ENCODE peak calls at places on chromosome 4, in eight cellular contexts. V, S, F, B, T, N, Z and X are unnamed samples. For H3K4me1 and H3K36me3, the result is how much of the 10 kb centered on the place peaks cover.

GRCh38 chr4:23388699-23389395 is 501.0 kb downstream of the PPARGC1A start:
- DNase-seq in N (no peak), V (no peak), Z (no peak), F (no peak), S (no peak), T (no peak), B (no peak), X (no peak)

GRCh38 chr4:20017035-20017434 is 234.7 kb upstream of the SLIT2 start:
- DNase-seq in F (no peak), N (no peak), T (no peak), Z (no peak), B (no peak), S (no peak), V (no peak), X (no peak)

GRCh38 chr4:21888195-21888976 is 60.2 kb downstream of the KCNIP4 start:
- DNase-seq in V (no peak), T (no peak), S (no peak), B (no peak), N (no peak), F (no peak), Z (no peak), X (no peak)

GRCh38 chr4:153706519-153706918 is 22.4 kb downstream of the TLR2 start:
- DNase-seq in N (no peak), B (no peak), V (no peak), S (no peak), F (no peak), T (no peak), Z (no peak), X (no peak)

GRCh38 chr4:95541889-95542607 is 6.7 kb downstream of the UNC5C start:
- DNase-seq in V (no peak), Z (no peak), N (no peak), F (no peak), B (no peak), T (no peak), S (no peak), X (no peak)

GRCh38 chr4:808860-809570 is 16.9 kb downstream of the CPLX1 start:
- DNase-seq in V (no peak), B (no peak), T (peak), N (no peak), F (no peak), Z (no peak), S (no peak), X (no peak)

GRCh38 chr4:79650794-79651431 is 242.9 kb upstream of the GK2 start:
- DNase-seq in Z (no peak), V (no peak), F (no peak), B (no peak), T (no peak), S (no peak), N (no peak), X (no peak)

GRCh38 chr4:41258783-41259182 is 2.1 kb downstream of the UCHL1 start:
- DNase-seq in N (peak), T (no peak), V (peak), S (no peak), F (no peak), Z (peak), B (no peak), X (peak)

GRCh38 chr4:20305976-20306375 is 54.3 kb downstream of the SLIT2 start:
- DNase-seq in N (no peak), S (no peak), B (no peak), T (no peak), Z (peak), F (no peak), V (no peak), X (peak)

GRCh38 chr4:61397174-61397573 is 197.0 kb downstream of the ADGRL3 start:
- DNase-seq in B (no peak), Z (no peak), N (no peak), V (no peak), F (no peak), S (no peak), T (no peak), X (no peak)

GRCh38 chr4:15293678-15294077 is 134.2 kb upstream of the C1QTNF7 start:
- DNase-seq in F (no peak), B (no peak), T (no peak), S (no peak), V (no peak), N (no peak), Z (no peak), X (no peak)

GRCh38 chr4:168637872-168638756 is 141.3 kb downstream of the PALLD start:
- DNase-seq in S (no peak), F (no peak), B (no peak), N (no peak), T (no peak), Z (no peak), V (no peak), X (no peak)

GRCh38 chr4:86788826-86789225 is 60.4 kb downstream of the SLC10A6 start:
- DNase-seq in S (no peak), T (no peak), Z (no peak), B (peak), V (no peak), N (no peak), F (no peak), X (peak)

GRCh38 chr4:181745933-181746627 is 497.1 kb upstream of the TENM3 start:
- DNase-seq in Z (peak), S (no peak), T (no peak), N (no peak), B (no peak), V (no peak), F (no peak), X (peak)

DNA sequence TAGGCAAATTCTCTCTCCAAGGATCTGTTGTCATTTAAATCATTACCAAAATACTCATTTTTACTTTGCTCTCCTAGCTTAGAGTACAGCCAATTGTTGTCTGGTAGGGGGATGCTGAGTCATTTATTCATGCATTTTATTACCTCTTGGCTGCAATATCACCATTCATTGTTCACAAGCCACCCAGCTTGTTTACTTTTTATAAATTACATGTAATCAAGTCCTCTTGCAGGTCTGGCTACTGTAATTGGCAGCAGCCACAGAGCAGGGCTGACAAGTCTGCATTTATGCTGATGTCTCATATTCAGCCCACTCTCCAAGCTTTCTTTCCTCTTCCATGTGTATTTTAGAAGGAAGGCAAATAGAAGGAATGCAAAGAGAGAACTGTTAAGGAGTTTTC is 15.4 kb downstream of the GAB1 start:
- DNase-seq in Z (no peak), T (no peak), S (no peak), V (no peak), N (no peak), F (no peak), B (no peak), X (peak)
- H3K4me1 ChIP-seq in Z (under half), T (under half), S (half or more), V (under half), N (under half), F (under half), B (under half), X (under half)

DNA sequence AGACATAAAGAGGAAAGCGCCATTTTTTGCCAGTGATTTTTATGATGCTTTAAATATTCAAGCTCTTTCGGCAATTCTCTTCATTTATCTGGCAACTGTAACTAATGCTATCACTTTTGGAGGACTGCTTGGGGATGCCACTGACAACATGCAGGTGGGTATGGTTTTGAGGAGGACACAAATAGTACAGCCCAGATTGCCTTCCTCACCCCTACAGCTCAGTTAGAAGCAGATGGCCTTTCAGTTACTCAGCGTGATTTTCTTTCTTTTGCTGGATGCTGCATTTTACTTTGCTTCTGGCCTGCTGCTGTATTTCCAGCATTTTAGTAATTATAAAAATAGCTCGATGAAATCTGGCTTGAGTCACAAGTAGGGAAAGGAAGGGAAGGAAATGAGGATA is 114.7 kb downstream of the SLC4A4 start:
- DNase-seq in V (no peak), T (no peak), F (no peak), Z (no peak), B (no peak), S (no peak), N (no peak), X (no peak)
- H3K4me3 ChIP-seq in V (no peak), T (no peak), F (no peak), Z (no peak), B (no peak), S (no peak), N (no peak), X (no peak)

DNA sequence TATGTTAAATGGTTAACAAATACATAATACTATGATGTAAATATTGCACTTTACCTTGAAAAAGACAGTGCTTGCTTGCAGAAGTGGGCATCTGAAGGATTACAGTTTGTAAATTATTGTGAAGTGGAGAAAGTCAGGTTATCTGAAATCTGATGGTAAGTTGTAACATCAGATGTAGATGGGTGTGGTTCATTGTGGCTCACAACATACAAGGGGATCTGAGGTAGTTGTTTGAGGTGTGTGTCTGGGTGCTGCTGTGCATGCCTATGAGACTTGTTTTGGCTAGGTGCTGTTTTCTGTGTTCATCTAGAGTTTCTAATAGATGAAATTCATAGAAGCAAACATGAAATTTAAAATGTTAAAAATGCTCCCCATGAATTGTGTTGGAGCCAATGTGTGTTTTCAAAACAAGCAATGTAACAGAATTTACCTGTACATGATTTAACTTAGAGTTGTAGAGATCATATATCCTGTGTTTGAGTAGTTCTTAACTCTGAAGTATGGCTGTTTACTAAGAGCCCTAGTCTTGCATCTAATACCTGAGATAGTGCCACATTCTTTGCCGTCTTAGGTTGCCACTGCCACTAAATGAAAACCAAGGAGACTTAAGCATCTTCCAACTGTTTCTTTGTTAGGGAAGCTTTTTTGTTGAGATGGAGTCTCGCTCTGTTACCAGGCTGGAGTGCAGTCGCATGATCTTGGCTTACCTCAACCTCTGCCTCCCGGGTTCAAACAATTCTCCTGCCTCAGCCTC is 11.9 kb upstream of the NDUFC1 start:
- DNase-seq in V (no peak), Z (no peak), F (no peak), S (no peak), B (no peak), N (no peak), T (no peak), X (no peak)
- H3K36me3 ChIP-seq in V (under half), Z (under half), F (under half), S (under half), B (under half), N (under half), T (under half), X (under half)

GRCh38 chr4:3041192-3042142 is 32.9 kb downstream of the HTT-AS start:
- DNase-seq in Z (peak), V (no peak), F (no peak), B (no peak), S (peak), N (peak), T (peak), X (no peak)
- H3K4me1 ChIP-seq in Z (under half), V (under half), F (under half), B (under half), S (under half), N (under half), T (under half), X (under half)

GRCh38 chr4:114021445-114021844 is 42.0 kb upstream of the ARSJ start:
- DNase-seq in V (no peak), B (no peak), T (no peak), S (no peak), N (no peak), Z (no peak), F (no peak), X (no peak)
- H3K4me3 ChIP-seq in V (no peak), B (no peak), T (no peak), S (no peak), N (no peak), Z (no peak), F (no peak), X (no peak)

DNA sequence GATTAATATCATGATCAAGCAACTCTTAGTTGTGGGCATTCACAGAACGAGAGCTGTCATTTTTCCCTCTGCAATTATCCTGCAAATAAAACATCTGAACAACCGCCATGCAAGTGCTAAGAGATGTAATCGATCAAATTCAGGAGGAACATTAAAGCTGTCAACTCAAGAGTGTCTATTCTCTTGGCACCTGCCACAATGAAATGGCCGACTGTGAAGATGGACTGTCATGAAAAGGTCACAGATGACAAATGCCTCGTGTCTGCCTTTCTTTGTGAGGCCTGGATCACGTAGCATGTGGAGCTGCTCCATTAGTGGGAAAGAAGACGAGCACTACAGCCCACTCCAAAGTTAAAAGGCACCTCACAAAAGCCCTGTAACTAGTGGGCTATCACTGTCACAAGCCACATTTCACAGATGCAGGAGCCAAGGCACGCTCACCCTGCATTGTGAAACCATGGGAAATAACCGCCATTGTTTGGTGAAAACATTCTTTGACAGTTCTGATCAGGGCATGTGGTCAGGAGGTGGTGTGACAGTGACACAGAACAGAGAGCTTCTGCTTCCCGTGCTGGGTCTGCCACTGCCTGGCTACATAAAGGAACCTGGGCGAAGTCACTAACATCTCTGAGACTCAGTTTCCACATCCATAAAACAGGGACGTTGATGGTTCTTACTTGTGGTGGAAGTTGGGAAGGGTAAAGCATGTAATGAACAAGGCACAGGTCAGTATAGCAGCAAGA is 98.9 kb downstream of the EVC2 start:
- DNase-seq in N (no peak), B (no peak), S (no peak), Z (no peak), T (no peak), F (no peak), V (no peak), X (no peak)
- H3K36me3 ChIP-seq in N (under half), B (under half), S (under half), Z (under half), T (under half), F (under half), V (under half), X (under half)

DNA sequence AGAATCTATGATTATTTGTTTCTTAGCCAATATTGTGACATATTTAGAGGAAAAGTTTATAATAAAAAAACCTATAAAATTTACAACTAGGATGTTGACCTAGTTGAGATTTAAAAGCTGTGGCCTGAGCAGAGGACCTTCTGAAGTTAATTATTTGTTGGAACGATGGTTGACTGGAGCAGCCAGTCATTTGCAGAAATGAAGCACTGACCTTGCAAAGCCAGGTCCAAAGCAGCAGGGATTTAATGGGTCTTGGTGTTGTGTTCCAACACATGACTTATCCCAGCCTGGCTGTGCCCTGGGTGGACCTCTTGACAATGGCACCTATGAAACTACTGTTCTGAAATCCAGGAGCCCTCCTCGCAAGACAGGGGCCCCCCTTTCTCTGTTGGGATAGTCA is 235.2 kb downstream of the FRAS1 start:
- DNase-seq in Z (no peak), B (no peak), F (no peak), T (no peak), S (no peak), N (no peak), V (no peak), X (no peak)
- H3K4me1 ChIP-seq in Z (under half), B (under half), F (under half), T (under half), S (under half), N (under half), V (under half), X (under half)

GRCh38 chr4:119296356-119296755 is 25.6 kb downstream of the FABP2 start:
- DNase-seq in V (no peak), B (no peak), T (no peak), S (no peak), N (no peak), Z (no peak), F (no peak), X (no peak)
- H3K4me3 ChIP-seq in V (no peak), B (no peak), T (no peak), S (no peak), N (no peak), Z (no peak), F (no peak), X (no peak)

GRCh38 chr4:1986578-1987210 is 22.1 kb downstream of the NELFA start:
- DNase-seq in F (no peak), B (no peak), N (no peak), Z (no peak), V (no peak), T (peak), S (no peak), X (no peak)
- H3K36me3 ChIP-seq in F (under half), B (half or more), N (half or more), Z (half or more), V (under half), T (half or more), S (half or more), X (half or more)

GRCh38 chr4:2415881-2416563 is 2.4 kb downstream of the ZFYVE28 start:
- DNase-seq in V (no peak), T (no peak), N (no peak), Z (no peak), S (no peak), B (no peak), F (no peak), X (no peak)

GRCh38 chr4:2417765-2418651 is at the start of gene ZFYVE28:
- DNase-seq in N (no peak), B (no peak), F (peak), T (no peak), S (no peak), V (no peak), Z (no peak), X (no peak)

GRCh38 chr4:2416564-2417195 is 1.8 kb downstream of the ZFYVE28 start:
- DNase-seq in S (peak), T (peak), F (no peak), Z (no peak), N (no peak), V (no peak), B (no peak), X (peak)

GRCh38 chr4:2418652-2419571 is at the start of gene CFAP99:
- DNase-seq in V (peak), B (peak), S (peak), T (peak), N (peak), F (peak), Z (peak), X (peak)

GRCh38 chr4:2417196-2417764 is 1.2 kb downstream of the ZFYVE28 start:
- DNase-seq in N (no peak), T (peak), Z (no peak), B (no peak), V (no peak), S (no peak), F (no peak), X (no peak)
- H3K4me1 ChIP-seq in N (under half), T (half or more), Z (under half), B (under half), V (under half), S (half or more), F (under half), X (under half)